ENCODE peak calls at places on chromosomes 16 and 17, in ten cellular contexts. M, S, K, X, G, A, J, V, E and Z are unnamed samples.

GRCh38 chr16:1746693-1747195 is 24.6 kb downstream of the NME3 start:
- DNase-seq in J (peak), E (peak), S (no peak), K (no peak), M (no peak), A (no peak), G (no peak), X (no peak), V (peak), Z (no peak)

GRCh38 chr17:3801792-3802191 is 804 bp upstream of the ITGAE start:
- DNase-seq in A (no peak), K (no peak), X (no peak), E (no peak), M (no peak), S (no peak), J (no peak), G (no peak), V (no peak), Z (no peak)

GRCh38 chr16:3364774-3365427 is 9.2 kb downstream of the OR2C1 start:
- DNase-seq in X (peak), E (no peak), G (peak), A (no peak), J (peak), K (peak), V (peak), M (peak), S (peak), Z (peak)

GRCh38 chr16:65054457-65054856 is 67.4 kb downstream of the CDH11 start:
- DNase-seq in V (no peak), A (no peak), K (no peak), J (no peak), M (no peak), X (no peak), E (no peak), S (no peak), G (no peak), Z (no peak)

GRCh38 chr16:22380529-22380928 is 6.1 kb upstream of the CDR2 start:
- DNase-seq in E (no peak), A (no peak), K (no peak), J (no peak), X (no peak), V (peak), G (no peak), M (no peak), S (no peak), Z (no peak)

GRCh38 chr17:58357312-58358297 is 5.6 kb upstream of the SUPT4H1 start:
- DNase-seq in J (no peak), M (no peak), A (no peak), X (no peak), V (no peak), K (no peak), S (no peak), G (no peak), E (no peak), Z (no peak)

GRCh38 chr16:66382171-66382965 is 15.9 kb downstream of the CDH5 start:
- DNase-seq in S (no peak), G (no peak), A (no peak), X (no peak), E (peak), V (peak), M (no peak), K (no peak), J (no peak), Z (no peak)

GRCh38 chr16:2009302-2009711 is 314 bp downstream of the ZNF598 start:
- DNase-seq in J (peak), K (no peak), X (no peak), G (no peak), S (no peak), E (no peak), A (no peak), V (no peak), M (no peak), Z (no peak)

GRCh38 chr17:77324227-77324626 is 183.5 kb downstream of the SEC14L1 start:
- DNase-seq in G (no peak), S (peak), A (no peak), V (no peak), E (no peak), J (no peak), X (no peak), K (no peak), M (no peak), Z (no peak)

GRCh38 chr16:86120201-86120981 is 221.4 kb downstream of the IRF8 start:
- DNase-seq in S (no peak), X (no peak), E (no peak), A (no peak), G (no peak), J (no peak), K (no peak), V (no peak), M (no peak), Z (no peak)

GRCh38 chr17:57758654-57759053 is 13.6 kb upstream of the CCDC182 start:
- DNase-seq in X (no peak), K (no peak), A (no peak), S (no peak), V (no peak), E (no peak), J (no peak), M (no peak), G (no peak), Z (no peak)

GRCh38 chr16:17206712-17207111 is 264.0 kb downstream of the XYLT1 start:
- DNase-seq in G (no peak), V (no peak), A (no peak), X (no peak), E (no peak), K (no peak), S (no peak), J (no peak), M (no peak), Z (peak)